ENCODE peak calls at places on chromosomes 13 and 19, in six cellular contexts. S is cardiac muscle cell; K is CD4-positive, alpha-beta T cell; V is psoas muscle; C is ascending aorta; G is upper lobe of right lung. E is an unnamed sample.

GRCh38 chr13:36026556-36026955 is 104.6 kb downstream of the DCLK1 start:
- DNase-seq in S (no peak), K (no peak), V (no peak), C (no peak), G (no peak), E (no peak)

GRCh38 chr19:39778763-39779162 is at the start of gene LEUTX:
- DNase-seq in S (no peak), K (no peak), V (no peak), C (no peak), G (no peak), E (no peak)

GRCh38 chr19:31905980-31906948 is 439.1 kb upstream of the ZNF507 start:
- DNase-seq in S (no peak), K (no peak), V (peak), C (no peak), G (no peak), E (no peak)

GRCh38 chr13:49302817-49303216 is 55.1 kb downstream of the CDADC1 start:
- DNase-seq in S (no peak), K (no peak), V (no peak), C (peak), G (no peak), E (no peak)

GRCh38 chr19:51719251-51719901 is 4.4 kb downstream of the HAS1 start:
- DNase-seq in S (peak), K (no peak), V (no peak), C (no peak), G (no peak), E (no peak)

GRCh38 chr19:3062165-3063105 is at the start of gene TLE5:
- DNase-seq in S (peak), K (peak), V (peak), C (peak), G (peak), E (peak)

GRCh38 chr13:91347212-91347995 is at the start of gene MIR17HG:
- DNase-seq in S (peak), K (peak), V (peak), C (peak), G (peak), E (peak)

GRCh38 chr13:37187110-37187509 is 81.6 kb upstream of the CSNK1A1L start:
- DNase-seq in S (no peak), K (no peak), V (no peak), C (no peak), G (no peak), E (no peak)

GRCh38 chr13:38602261-38602660 is 84.6 kb upstream of the FREM2 start:
- DNase-seq in S (no peak), K (no peak), V (no peak), C (no peak), G (no peak), E (no peak)

GRCh38 chr13:101429733-101430132 is 13.4 kb upstream of the NALCN start:
- DNase-seq in S (no peak), K (no peak), V (no peak), C (no peak), G (no peak), E (no peak)

GRCh38 chr13:37207646-37208045 is 102.2 kb upstream of the CSNK1A1L start:
- DNase-seq in S (no peak), K (no peak), V (no peak), C (no peak), G (no peak), E (no peak)

GRCh38 chr13:35481777-35482176 is 5.3 kb upstream of the MAB21L1 start:
- DNase-seq in S (no peak), K (no peak), V (no peak), C (no peak), G (no peak), E (no peak)

GRCh38 chr19:45667620-45668341 is at the start of gene GIPR:
- DNase-seq in S (peak), K (peak), V (peak), C (no peak), G (peak), E (peak)

GRCh38 chr13:26017196-26017921 is 34.5 kb downstream of the SHISA2 start:
- DNase-seq in S (no peak), K (no peak), V (no peak), C (no peak), G (peak), E (no peak)

GRCh38 chr13:113407103-113407530 is 43.2 kb upstream of the GRTP1 start:
- DNase-seq in S (no peak), K (peak), V (no peak), C (peak), G (peak), E (no peak)

GRCh38 chr13:66405908-66406802 is 824.0 kb downstream of the PCDH9 start:
- DNase-seq in S (no peak), K (no peak), V (no peak), C (no peak), G (no peak), E (no peak)

GRCh38 chr13:51728972-51729371 is 75.0 kb downstream of the DHRS12 start:
- DNase-seq in S (no peak), K (no peak), V (no peak), C (no peak), G (no peak), E (no peak)

GRCh38 chr19:13149628-13150186 is 468 bp downstream of the STX10 start:
- DNase-seq in S (peak), K (no peak), V (peak), C (peak), G (peak), E (peak)

GRCh38 chr13:80084086-80084676 is 256.7 kb downstream of the SPRY2 start:
- DNase-seq in S (no peak), K (no peak), V (no peak), C (no peak), G (no peak), E (peak)

GRCh38 chr19:55158423-55158822 is 891 bp upstream of the TNNI3 start:
- DNase-seq in S (no peak), K (no peak), V (no peak), C (no peak), G (no peak), E (no peak)

GRCh38 chr13:112711528-112712265 is 21.9 kb downstream of the ATP11A start:
- DNase-seq in S (peak), K (no peak), V (peak), C (peak), G (peak), E (peak)

GRCh38 chr19:4693078-4693350 is 22.9 kb upstream of the MYDGF start:
- DNase-seq in S (no peak), K (no peak), V (no peak), C (no peak), G (no peak), E (no peak)

GRCh38 chr19:37519890-37520289 is 13.2 kb downstream of the ZNF793 start:
- DNase-seq in S (no peak), K (no peak), V (no peak), C (no peak), G (no peak), E (no peak)

GRCh38 chr13:112247471-112248405 is 128.4 kb upstream of the SPACA7 start:
- DNase-seq in S (no peak), K (no peak), V (no peak), C (no peak), G (peak), E (no peak)

GRCh38 chr13:105338044-105338443 is 1197.4 kb downstream of the EFNB2 start:
- DNase-seq in S (no peak), K (no peak), V (no peak), C (no peak), G (no peak), E (no peak)

GRCh38 chr13:105329359-105329758 is 1206.1 kb downstream of the EFNB2 start:
- DNase-seq in S (no peak), K (no peak), V (no peak), C (no peak), G (no peak), E (no peak)

GRCh38 chr13:105336706-105337582 is 1198.5 kb downstream of the EFNB2 start:
- DNase-seq in S (no peak), K (no peak), V (no peak), C (peak), G (no peak), E (no peak)

GRCh38 chr13:105334211-105334610 is 1201.3 kb downstream of the EFNB2 start:
- DNase-seq in S (no peak), K (no peak), V (no peak), C (peak), G (no peak), E (no peak)

GRCh38 chr13:105333416-105333815 is 1202.0 kb downstream of the EFNB2 start:
- DNase-seq in S (no peak), K (no peak), V (no peak), C (no peak), G (no peak), E (no peak)
- H3K27ac ChIP-seq in S (no peak), K (no peak), V (no peak), C (peak), G (no peak), E (no peak)

GRCh38 chr13:98476538-98476966 is 100.4 kb downstream of the STK24 start:
- DNase-seq in S (no peak), K (peak), V (peak), C (peak), G (peak), E (peak)
- H3K27ac ChIP-seq in S (peak), K (peak), V (no peak), C (no peak), G (no peak), E (peak)

GRCh38 chr13:110530839-110531499 is 30.6 kb downstream of the RAB20 start:
- DNase-seq in S (no peak), K (no peak), V (no peak), C (no peak), G (no peak), E (no peak)
- H3K27ac ChIP-seq in S (no peak), K (no peak), V (no peak), C (peak), G (no peak), E (no peak)

GRCh38 chr13:105406551-105406950 is 1128.9 kb downstream of the EFNB2 start:
- DNase-seq in S (no peak), K (no peak), V (no peak), C (no peak), G (no peak), E (no peak)
- H3K27ac ChIP-seq in S (no peak), K (no peak), V (no peak), C (no peak), G (no peak), E (no peak)

DNA sequence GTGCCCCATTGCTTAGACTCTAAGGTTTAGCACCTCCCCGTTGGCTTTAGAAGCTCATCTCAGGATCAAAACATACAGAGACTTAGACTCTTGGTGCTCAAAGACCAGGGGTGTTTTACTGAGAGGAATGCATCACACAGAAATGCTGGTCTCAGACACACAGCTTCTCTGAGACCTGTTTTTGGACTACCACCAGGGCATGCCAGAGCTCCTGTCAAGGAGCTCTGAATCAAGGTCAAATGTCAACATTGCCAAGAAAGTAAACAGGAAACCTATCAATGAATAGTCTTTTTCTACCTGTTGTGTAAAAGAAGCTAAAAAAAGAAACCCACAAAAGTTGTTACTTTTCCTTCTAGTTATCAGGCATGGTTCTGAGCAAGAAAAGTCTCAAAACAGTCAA is 149.2 kb downstream of the COL4A1 start:
- DNase-seq in S (no peak), K (no peak), V (no peak), C (peak), G (no peak), E (no peak)
- H3K27ac ChIP-seq in S (no peak), K (no peak), V (no peak), C (peak), G (no peak), E (no peak)

GRCh38 chr19:17865364-17866311 is 5.9 kb downstream of the RPL18A start:
- DNase-seq in S (no peak), K (no peak), V (no peak), C (no peak), G (no peak), E (peak)
- H3K27ac ChIP-seq in S (no peak), K (no peak), V (peak), C (no peak), G (no peak), E (no peak)

GRCh38 chr19:42177686-42178019 is 39.8 kb downstream of the DEDD2 start:
- DNase-seq in S (no peak), K (no peak), V (no peak), C (no peak), G (no peak), E (no peak)

GRCh38 chr19:42178791-42179500 is 38.5 kb downstream of the DEDD2 start:
- DNase-seq in S (peak), K (no peak), V (no peak), C (no peak), G (no peak), E (no peak)

GRCh38 chr19:42176649-42176989 is 40.9 kb downstream of the DEDD2 start:
- DNase-seq in S (peak), K (no peak), V (no peak), C (no peak), G (no peak), E (no peak)

GRCh38 chr19:42176990-42177685 is 40.3 kb downstream of the DEDD2 start:
- DNase-seq in S (peak), K (peak), V (peak), C (peak), G (peak), E (peak)

GRCh38 chr19:42179501-42179817 is 38.0 kb downstream of the DEDD2 start:
- DNase-seq in S (no peak), K (no peak), V (no peak), C (no peak), G (no peak), E (no peak)
- H3K27ac ChIP-seq in S (no peak), K (no peak), V (no peak), C (no peak), G (no peak), E (no peak)

DNA sequence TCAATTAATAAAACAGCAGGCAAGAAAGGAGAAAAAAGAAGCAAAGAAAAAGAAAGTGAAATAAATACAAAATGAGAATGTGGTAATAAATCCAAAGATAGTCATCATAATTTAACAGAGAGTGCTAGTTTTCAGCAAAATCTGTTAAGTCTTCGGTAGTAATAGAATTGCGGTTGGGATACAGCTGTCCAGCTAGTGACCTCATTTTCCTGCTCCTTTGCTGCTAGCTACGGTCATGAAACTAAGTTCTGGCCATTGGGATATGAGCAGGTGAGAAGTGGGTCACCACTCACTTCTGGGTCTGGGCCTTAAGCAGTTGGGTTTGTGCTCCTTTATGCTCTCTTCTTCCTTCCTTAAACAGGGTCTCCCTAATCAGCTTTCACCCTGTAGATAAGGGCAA is 11.7 kb upstream of the DGKH start:
- DNase-seq in S (no peak), K (no peak), V (no peak), C (no peak), G (no peak), E (no peak)
- H3K27ac ChIP-seq in S (no peak), K (no peak), V (no peak), C (no peak), G (no peak), E (no peak)

GRCh38 chr19:49119411-49120324 is at the start of gene PPFIA3:
- DNase-seq in S (peak), K (no peak), V (peak), C (peak), G (peak), E (peak)

GRCh38 chr19:49118565-49119410 is at the start of gene C19orf73:
- DNase-seq in S (peak), K (peak), V (peak), C (peak), G (peak), E (peak)

GRCh38 chr19:49116544-49116943 is 2.4 kb downstream of the LIN7B start:
- DNase-seq in S (no peak), K (no peak), V (no peak), C (peak), G (no peak), E (no peak)

GRCh38 chr19:49120325-49120683 is 960 bp downstream of the PPFIA3 start:
- DNase-seq in S (no peak), K (no peak), V (no peak), C (no peak), G (no peak), E (no peak)

GRCh38 chr19:49117677-49118564 is 1.0 kb downstream of the C19orf73 start:
- DNase-seq in S (no peak), K (no peak), V (no peak), C (no peak), G (no peak), E (peak)
- H3K27ac ChIP-seq in S (peak), K (peak), V (peak), C (peak), G (peak), E (peak)

E was measured in small intestine.